ENCODE peak calls at places on chromosomes 2 and 18, in six cellular contexts. Y is lung, P is lower leg skin, V is tibial artery, Z is K562, R is OCI-LY7. M is an unnamed sample.
A peak's percentile ranks its signal among the peaks of the same experiment; 100 is the strongest.

GRCh38 chr2:118089015-118089800 is 937 bp downstream of the INSIG2 start:
- DNase-seq in P (no peak), Z (peak; percentile 23), Y (no peak), V (no peak), R (peak; percentile 4), M (no peak)

GRCh38 chr2:134260726-134261125 is 6.9 kb downstream of the MGAT5 start:
- DNase-seq in V (no peak), R (no peak), Z (no peak), Y (no peak), P (no peak), M (no peak)

GRCh38 chr2:150548527-150548926 is 61.1 kb upstream of the RND3 start:
- DNase-seq in P (no peak), Y (no peak), R (peak; percentile 2), Z (no peak), V (no peak), M (no peak)

GRCh38 chr2:74555610-74556103 is 1.1 kb downstream of the DOK1 start:
- DNase-seq in P (peak; percentile 85), V (peak; percentile 73), Z (no peak), Y (peak; percentile 42), R (no peak), M (no peak)

GRCh38 chr2:14433946-14434495 is 198.5 kb upstream of the LRATD1 start:
- DNase-seq in R (no peak), Z (no peak), V (no peak), P (no peak), Y (no peak), M (no peak)

GRCh38 chr18:34821669-34822210 is 111.6 kb downstream of the DTNA start:
- DNase-seq in P (no peak), V (no peak), Z (no peak), R (no peak), Y (no peak), M (no peak)

GRCh38 chr2:134348239-134348638 is 94.4 kb downstream of the MGAT5 start:
- DNase-seq in Z (no peak), V (no peak), R (no peak), P (no peak), Y (no peak), M (no peak)

GRCh38 chr2:25250331-25251031 is 82.1 kb upstream of the POMC start:
- DNase-seq in Z (peak; percentile 69), P (no peak), V (no peak), R (no peak), Y (no peak), M (no peak)

GRCh38 chr2:145752091-145752806 is 1232.3 kb upstream of the ZEB2 start:
- DNase-seq in Y (peak; percentile 68), Z (peak; percentile 38), V (peak; percentile 74), R (peak; percentile 79), P (peak; percentile 85), M (peak; percentile 45)

GRCh38 chr2:201831469-201831868 is 25.1 kb downstream of the CDK15 start:
- DNase-seq in R (no peak), V (no peak), Z (no peak), P (no peak), Y (no peak), M (no peak)

GRCh38 chr18:76374330-76375281 is 120.4 kb downstream of the ZNF516 start:
- DNase-seq in Y (no peak), P (peak; percentile 43), V (peak; percentile 21), Z (no peak), R (no peak), M (no peak)

GRCh38 chr2:179263015-179263414 is 1.6 kb downstream of the SESTD1 start:
- DNase-seq in R (no peak), Z (no peak), Y (no peak), P (no peak), V (no peak), M (no peak)

GRCh38 chr2:241150660-241151530 is 628 bp downstream of the PPP1R7 start:
- DNase-seq in V (no peak), Z (no peak), Y (peak; percentile 49), R (peak; percentile 16), P (no peak), M (no peak)

DNA sequence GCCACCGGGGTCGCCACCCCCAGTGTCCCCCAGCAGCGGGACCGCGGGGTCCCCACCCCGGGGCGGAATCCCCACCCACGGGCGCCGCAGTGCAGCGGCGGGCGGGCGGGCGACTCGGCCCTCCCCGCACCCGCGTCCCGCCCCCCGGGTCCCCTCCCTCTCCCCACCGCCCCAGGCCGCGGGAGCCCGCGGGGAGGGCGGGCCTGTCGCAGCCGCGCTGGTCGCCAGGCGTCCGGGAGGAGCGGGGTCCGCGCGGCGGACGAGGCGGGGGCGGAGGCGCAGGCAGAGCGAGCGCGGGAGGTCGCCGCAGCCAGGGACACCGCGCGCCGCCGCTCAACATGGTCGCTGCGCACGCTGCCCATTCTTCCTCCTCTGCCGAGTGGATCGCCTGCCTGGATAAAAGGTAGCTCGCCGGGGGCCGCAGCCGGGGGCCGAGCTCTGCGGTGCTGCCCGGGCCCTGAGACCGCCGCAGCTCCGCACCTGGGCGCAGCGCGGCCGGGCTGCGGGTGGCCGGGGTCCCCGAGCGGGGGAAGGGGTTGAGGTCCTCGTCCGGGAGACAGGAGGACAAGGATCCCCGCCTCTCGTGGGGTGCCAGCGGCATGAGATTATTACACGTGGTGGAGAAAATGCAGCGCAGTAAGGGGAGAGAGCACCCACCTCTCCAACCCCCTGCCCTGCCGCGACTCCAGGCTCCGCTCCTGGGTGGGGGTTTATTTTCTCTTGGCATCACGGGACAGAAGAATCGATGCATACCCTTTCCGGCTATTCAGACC is at the start of gene RAPGEF4:
- DNase-seq in V (no peak), Y (no peak), P (no peak), Z (peak; percentile 14), R (no peak), M (no peak)
- H3K4me3 ChIP-seq in V (peak within 1 kb of the TSS; percentile 56), Y (peak within 1 kb of the TSS; percentile 38), P (peak within 1 kb of the TSS; percentile 18), Z (no peak within 1 kb of the TSS), R (no peak within 1 kb of the TSS), M (peak within 1 kb of the TSS; percentile 37)

GRCh38 chr2:212348501-212348900 is 190.1 kb downstream of the ERBB4 start:
- DNase-seq in Z (no peak), R (no peak), Y (no peak), V (no peak), P (no peak), M (no peak)
- TF ChIP-seq CTCF in Z (no peak), R (no peak), Y (no peak), V (no peak), P (no peak), M (no peak)

DNA sequence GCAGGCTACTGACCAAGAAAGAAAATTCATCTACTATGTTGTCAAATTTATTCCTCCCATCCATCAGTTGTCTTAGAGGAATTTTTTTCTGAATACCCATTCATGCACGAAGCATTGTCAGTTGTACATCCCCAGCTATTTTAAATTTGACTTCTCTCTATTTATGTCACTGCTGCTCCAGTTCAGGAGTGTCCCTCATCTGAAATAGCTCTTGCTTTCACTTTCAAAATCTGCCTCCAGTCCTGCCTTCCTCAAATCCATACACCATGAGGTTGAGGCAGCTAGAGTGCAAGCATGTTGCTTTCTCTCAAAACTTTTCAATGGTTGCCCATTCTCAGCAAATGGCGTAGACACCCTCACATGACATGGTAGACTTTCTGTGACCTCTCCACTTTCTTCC is 335.4 kb upstream of the CDH2 start:
- DNase-seq in Z (no peak), V (no peak), Y (no peak), R (no peak), P (no peak), M (no peak)
- H3K4me3 ChIP-seq in Z (no peak overlapping the region), V (peak overlapping the region; percentile 9), Y (no peak overlapping the region), R (no peak overlapping the region), P (no peak overlapping the region), M (no peak overlapping the region)

GRCh38 chr2:61328707-61329251 is 142.1 kb downstream of the USP34 start:
- DNase-seq in P (no peak), Y (peak; percentile 47), V (no peak), Z (no peak), R (no peak), M (no peak)

GRCh38 chr2:61327173-61327572 is 143.7 kb downstream of the USP34 start:
- DNase-seq in Y (no peak), Z (no peak), V (no peak), P (no peak), R (no peak), M (no peak)
- TF ChIP-seq CTCF in Y (no peak), Z (no peak), V (no peak), P (no peak), R (no peak), M (no peak)

GRCh38 chr18:3251963-3252277 is 4.3 kb downstream of the MYL12A start:
- DNase-seq in Z (no peak), V (no peak), Y (no peak), R (no peak), P (no peak), M (no peak)
- H3K4me3 ChIP-seq in Z (no peak overlapping the region), V (peak overlapping the region; percentile 75), Y (no peak overlapping the region), R (no peak overlapping the region), P (no peak overlapping the region), M (no peak overlapping the region)